ENCODE peak calls at places on chromosomes 4 and X, in four cellular contexts. One of them, this sample, is unnamed.

GRCh38 chrX:144601010-144601409 is 646.3 kb upstream of the SPANXN1 start:
- DNase-seq in sigmoid colon: no peak
- DNase-seq in pancreas: no peak
- DNase-seq in GM23338: no peak
- DNase-seq in this sample: no peak

GRCh38 chr4:181897935-181898334 is 345.3 kb upstream of the TENM3 start:
- DNase-seq in GM23338: no peak
- DNase-seq in sigmoid colon: no peak
- DNase-seq in pancreas: no peak
- DNase-seq in this sample: no peak

GRCh38 chr4:84938316-84938715 is 28.2 kb downstream of the WDFY3 start:
- DNase-seq in pancreas: no peak
- DNase-seq in sigmoid colon: no peak
- DNase-seq in GM23338: no peak
- DNase-seq in this sample: no peak

GRCh38 chrX:12947545-12948235 is 27.2 kb upstream of the TMSB4X start:
- DNase-seq in pancreas: no peak
- DNase-seq in sigmoid colon: no peak
- DNase-seq in GM23338: no peak
- DNase-seq in this sample: no peak

GRCh38 chr4:73945674-73946449 is 36.0 kb downstream of the PF4 start:
- DNase-seq in sigmoid colon: no peak
- DNase-seq in pancreas: no peak
- DNase-seq in GM23338: no peak
- DNase-seq in this sample: no peak

GRCh38 chr4:55742655-55743191 is 76.9 kb upstream of the EXOC1L start:
- DNase-seq in pancreas: no peak
- DNase-seq in sigmoid colon: no peak
- DNase-seq in GM23338: no peak
- DNase-seq in this sample: no peak

GRCh38 chrX:130079824-130080406 is 30.4 kb downstream of the ELF4 start:
- DNase-seq in GM23338: peak
- DNase-seq in sigmoid colon: peak
- DNase-seq in pancreas: peak
- DNase-seq in this sample: peak

GRCh38 chr4:173264245-173264959 is 69.8 kb downstream of the HMGB2 start:
- DNase-seq in pancreas: peak
- DNase-seq in sigmoid colon: peak
- DNase-seq in GM23338: peak
- DNase-seq in this sample: peak

GRCh38 chrX:149630681-149631292 is 805 bp downstream of the TMEM185A start:
- DNase-seq in pancreas: no peak
- DNase-seq in GM23338: no peak
- DNase-seq in sigmoid colon: no peak
- DNase-seq in this sample: no peak

GRCh38 chrX:129957241-129958099 is 25.0 kb upstream of the BCORL1 start:
- DNase-seq in GM23338: peak
- DNase-seq in pancreas: peak
- DNase-seq in sigmoid colon: peak
- DNase-seq in this sample: no peak

GRCh38 chr4:78645853-78646757 is 94.5 kb downstream of the ANXA3 start:
- DNase-seq in pancreas: peak
- DNase-seq in sigmoid colon: peak
- DNase-seq in GM23338: no peak
- DNase-seq in this sample: no peak

GRCh38 chr4:31141141-31141811 is 421.1 kb downstream of the PCDH7 start:
- DNase-seq in GM23338: no peak
- DNase-seq in sigmoid colon: no peak
- DNase-seq in pancreas: no peak
- DNase-seq in this sample: no peak

GRCh38 chrX:106042296-106042695 is 3.8 kb upstream of the SERPINA7 start:
- DNase-seq in GM23338: no peak
- DNase-seq in pancreas: no peak
- DNase-seq in sigmoid colon: no peak
- DNase-seq in this sample: no peak

GRCh38 chrX:41033299-41033698 is 51.9 kb upstream of the USP9X start:
- DNase-seq in GM23338: peak
- DNase-seq in pancreas: no peak
- DNase-seq in sigmoid colon: no peak
- DNase-seq in this sample: no peak

GRCh38 chr4:139144161-139144859 is 32.7 kb downstream of the ELF2 start:
- DNase-seq in sigmoid colon: peak
- DNase-seq in GM23338: peak
- DNase-seq in pancreas: peak
- DNase-seq in this sample: no peak

GRCh38 chrX:20348139-20348538 is 81.4 kb upstream of the RPS6KA3 start:
- DNase-seq in sigmoid colon: no peak
- DNase-seq in GM23338: no peak
- DNase-seq in pancreas: no peak
- DNase-seq in this sample: no peak

GRCh38 chr4:3635090-3635820 is 103.0 kb upstream of the LRPAP1 start:
- DNase-seq in sigmoid colon: no peak
- DNase-seq in pancreas: no peak
- DNase-seq in GM23338: no peak
- DNase-seq in this sample: no peak

GRCh38 chr4:7328913-7329638 is 105.7 kb downstream of the PSAPL1 start:
- DNase-seq in sigmoid colon: no peak
- DNase-seq in pancreas: no peak
- DNase-seq in GM23338: no peak
- DNase-seq in this sample: no peak

GRCh38 chr4:30429813-30430466 is 290.2 kb upstream of the PCDH7 start:
- DNase-seq in pancreas: no peak
- DNase-seq in GM23338: no peak
- DNase-seq in sigmoid colon: no peak
- DNase-seq in this sample: no peak

GRCh38 chr4:126354784-126355183 is 1040.0 kb downstream of the FAT4 start:
- DNase-seq in sigmoid colon: no peak
- DNase-seq in pancreas: no peak
- DNase-seq in GM23338: no peak
- DNase-seq in this sample: no peak

GRCh38 chrX:41596586-41596985 is 92.2 kb upstream of the GPR34 start:
- DNase-seq in pancreas: no peak
- DNase-seq in sigmoid colon: no peak
- DNase-seq in GM23338: no peak
- DNase-seq in this sample: no peak

GRCh38 chrX:116232833-116233232 is 62.3 kb downstream of the AGTR2 start:
- DNase-seq in sigmoid colon: no peak
- DNase-seq in pancreas: no peak
- DNase-seq in GM23338: no peak
- DNase-seq in this sample: no peak

GRCh38 chrX:3420316-3420715 is 73.9 kb upstream of the MXRA5 start:
- DNase-seq in pancreas: no peak
- DNase-seq in GM23338: no peak
- DNase-seq in sigmoid colon: no peak
- DNase-seq in this sample: no peak

GRCh38 chrX:48489296-48489695 is 13.3 kb downstream of the FTSJ1 start:
- DNase-seq in pancreas: no peak
- DNase-seq in GM23338: no peak
- DNase-seq in sigmoid colon: no peak
- DNase-seq in this sample: no peak

GRCh38 chrX:48488034-48488433 is 12.0 kb downstream of the FTSJ1 start:
- DNase-seq in GM23338: no peak
- DNase-seq in pancreas: no peak
- DNase-seq in sigmoid colon: no peak
- DNase-seq in this sample: no peak

GRCh38 chrX:48490661-48491060 is 14.7 kb downstream of the FTSJ1 start:
- DNase-seq in GM23338: no peak
- DNase-seq in sigmoid colon: no peak
- DNase-seq in pancreas: no peak
- DNase-seq in this sample: no peak

GRCh38 chrX:48491809-48492208 is 15.8 kb downstream of the FTSJ1 start:
- DNase-seq in GM23338: no peak
- DNase-seq in pancreas: no peak
- DNase-seq in sigmoid colon: no peak
- DNase-seq in this sample: no peak

GRCh38 chrX:48489892-48490291 is 13.9 kb downstream of the FTSJ1 start:
- DNase-seq in sigmoid colon: no peak
- DNase-seq in GM23338: peak
- DNase-seq in pancreas: no peak
- DNase-seq in this sample: no peak
- H3K27ac ChIP-seq in sigmoid colon: no peak
- H3K27ac ChIP-seq in GM23338: no peak
- H3K27ac ChIP-seq in pancreas: no peak
- H3K27ac ChIP-seq in this sample: no peak

GRCh38 chr4:8730159-8730558 is 137.6 kb downstream of the CPZ start:
- DNase-seq in sigmoid colon: peak
- DNase-seq in GM23338: no peak
- DNase-seq in pancreas: no peak
- DNase-seq in this sample: no peak

GRCh38 chr4:8732092-8732491 is 139.5 kb downstream of the CPZ start:
- DNase-seq in sigmoid colon: no peak
- DNase-seq in pancreas: no peak
- DNase-seq in GM23338: no peak
- DNase-seq in this sample: no peak

GRCh38 chr4:8729408-8730149 is 137.0 kb downstream of the CPZ start:
- DNase-seq in sigmoid colon: peak
- DNase-seq in GM23338: no peak
- DNase-seq in pancreas: no peak
- DNase-seq in this sample: no peak

GRCh38 chr4:8731364-8731763 is 138.8 kb downstream of the CPZ start:
- DNase-seq in sigmoid colon: peak
- DNase-seq in pancreas: no peak
- DNase-seq in GM23338: no peak
- DNase-seq in this sample: no peak

GRCh38 chr4:8730681-8731080 is 138.1 kb downstream of the CPZ start:
- DNase-seq in sigmoid colon: peak
- DNase-seq in GM23338: no peak
- DNase-seq in pancreas: no peak
- DNase-seq in this sample: no peak
- H3K27ac ChIP-seq in sigmoid colon: no peak
- H3K27ac ChIP-seq in GM23338: no peak
- H3K27ac ChIP-seq in pancreas: no peak
- H3K27ac ChIP-seq in this sample: no peak

GRCh38 chr4:148441986-148442829 is at the start of gene NR3C2:
- DNase-seq in pancreas: peak
- DNase-seq in GM23338: peak
- DNase-seq in sigmoid colon: peak
- DNase-seq in this sample: peak

GRCh38 chr4:148445071-148445902 is 3.1 kb upstream of the NR3C2 start:
- DNase-seq in pancreas: peak
- DNase-seq in sigmoid colon: peak
- DNase-seq in GM23338: peak
- DNase-seq in this sample: peak

GRCh38 chr4:148442830-148443549 is 776 bp upstream of the NR3C2 start:
- DNase-seq in GM23338: no peak
- DNase-seq in sigmoid colon: peak
- DNase-seq in pancreas: no peak
- DNase-seq in this sample: no peak

GRCh38 chr4:148444296-148445070 is 2.3 kb upstream of the NR3C2 start:
- DNase-seq in sigmoid colon: peak
- DNase-seq in GM23338: peak
- DNase-seq in pancreas: peak
- DNase-seq in this sample: peak

GRCh38 chr4:148443550-148444295 is 1.5 kb upstream of the NR3C2 start:
- DNase-seq in GM23338: peak
- DNase-seq in sigmoid colon: peak
- DNase-seq in pancreas: peak
- DNase-seq in this sample: peak
- H3K27ac ChIP-seq in GM23338: no peak
- H3K27ac ChIP-seq in sigmoid colon: peak
- H3K27ac ChIP-seq in pancreas: peak
- H3K27ac ChIP-seq in this sample: peak

GRCh38 chr4:1347410-1347864 is 429 bp downstream of the UVSSA start:
- DNase-seq in GM23338: peak
- DNase-seq in pancreas: peak
- DNase-seq in sigmoid colon: peak
- DNase-seq in this sample: peak
- H3K27ac ChIP-seq in GM23338: peak
- H3K27ac ChIP-seq in pancreas: peak
- H3K27ac ChIP-seq in sigmoid colon: peak
- H3K27ac ChIP-seq in this sample: peak